ENCODE peak calls at places on chromosomes 13 and 19, in nine cellular contexts. One of them, this sample, is unnamed.

GRCh38 chr13:60372141-60372540 is 24.9 kb upstream of the TDRD3 start:
- DNase-seq in OCI-LY7: no peak
- DNase-seq in heart left ventricle: no peak
- DNase-seq in right cardiac atrium: no peak
- DNase-seq in tibial artery: no peak
- DNase-seq in tibial nerve: no peak
- DNase-seq in psoas muscle: no peak
- DNase-seq in uterus: no peak
- DNase-seq in mesendoderm: no peak
- DNase-seq in this sample: no peak

GRCh38 chr13:87656311-87656710 is 14.9 kb upstream of the SLITRK5 start:
- DNase-seq in OCI-LY7: no peak
- DNase-seq in heart left ventricle: no peak
- DNase-seq in right cardiac atrium: no peak
- DNase-seq in tibial artery: no peak
- DNase-seq in tibial nerve: no peak
- DNase-seq in psoas muscle: no peak
- DNase-seq in uterus: no peak
- DNase-seq in mesendoderm: no peak
- DNase-seq in this sample: no peak

GRCh38 chr19:50496189-50497029 is 14.6 kb downstream of the JOSD2 start:
- DNase-seq in OCI-LY7: no peak
- DNase-seq in heart left ventricle: peak; percentile 84
- DNase-seq in right cardiac atrium: peak; percentile 91
- DNase-seq in tibial artery: no peak
- DNase-seq in tibial nerve: no peak
- DNase-seq in psoas muscle: peak; percentile 73
- DNase-seq in uterus: no peak
- DNase-seq in mesendoderm: peak; percentile 77
- DNase-seq in this sample: peak; percentile 58

GRCh38 chr19:34998777-34999497 is 1.2 kb upstream of the GRAMD1A start:
- DNase-seq in OCI-LY7: no peak
- DNase-seq in heart left ventricle: no peak
- DNase-seq in right cardiac atrium: no peak
- DNase-seq in tibial artery: no peak
- DNase-seq in tibial nerve: no peak
- DNase-seq in psoas muscle: peak; percentile 39
- DNase-seq in uterus: no peak
- DNase-seq in mesendoderm: no peak
- DNase-seq in this sample: peak; percentile 59

GRCh38 chr13:34657716-34658115 is 284.4 kb upstream of the NBEA start:
- DNase-seq in OCI-LY7: no peak
- DNase-seq in heart left ventricle: no peak
- DNase-seq in right cardiac atrium: no peak
- DNase-seq in tibial artery: no peak
- DNase-seq in tibial nerve: no peak
- DNase-seq in psoas muscle: no peak
- DNase-seq in uterus: no peak
- DNase-seq in mesendoderm: no peak
- DNase-seq in this sample: no peak

GRCh38 chr19:54674021-54674617 is 11.3 kb downstream of the LILRB4 start:
- DNase-seq in OCI-LY7: peak; percentile 63
- DNase-seq in heart left ventricle: no peak
- DNase-seq in right cardiac atrium: no peak
- DNase-seq in tibial artery: no peak
- DNase-seq in tibial nerve: no peak
- DNase-seq in psoas muscle: no peak
- DNase-seq in uterus: no peak
- DNase-seq in mesendoderm: peak; percentile 31
- DNase-seq in this sample: no peak

GRCh38 chr13:48333976-48334375 is 30.4 kb downstream of the RB1 start:
- DNase-seq in OCI-LY7: no peak
- DNase-seq in heart left ventricle: no peak
- DNase-seq in right cardiac atrium: no peak
- DNase-seq in tibial artery: no peak
- DNase-seq in tibial nerve: no peak
- DNase-seq in psoas muscle: no peak
- DNase-seq in uterus: no peak
- DNase-seq in mesendoderm: no peak
- DNase-seq in this sample: no peak

GRCh38 chr19:49157445-49158224 is at the start of gene TRPM4:
- DNase-seq in OCI-LY7: no peak
- DNase-seq in heart left ventricle: peak; percentile 97
- DNase-seq in right cardiac atrium: peak; percentile 98
- DNase-seq in tibial artery: peak; percentile 91
- DNase-seq in tibial nerve: peak; percentile 85
- DNase-seq in psoas muscle: peak; percentile 96
- DNase-seq in uterus: peak; percentile 81
- DNase-seq in mesendoderm: peak; percentile 94
- DNase-seq in this sample: peak; percentile 98

GRCh38 chr19:54653181-54653809 is 9.5 kb upstream of the LILRB4 start:
- DNase-seq in OCI-LY7: peak; percentile 51
- DNase-seq in heart left ventricle: no peak
- DNase-seq in right cardiac atrium: no peak
- DNase-seq in tibial artery: no peak
- DNase-seq in tibial nerve: no peak
- DNase-seq in psoas muscle: no peak
- DNase-seq in uterus: no peak
- DNase-seq in mesendoderm: peak; percentile 1
- DNase-seq in this sample: no peak

GRCh38 chr13:30619731-30620130 is 2.0 kb downstream of the USPL1 start:
- DNase-seq in OCI-LY7: no peak
- DNase-seq in heart left ventricle: no peak
- DNase-seq in right cardiac atrium: no peak
- DNase-seq in tibial artery: no peak
- DNase-seq in tibial nerve: no peak
- DNase-seq in psoas muscle: no peak
- DNase-seq in uterus: no peak
- DNase-seq in mesendoderm: no peak
- DNase-seq in this sample: no peak
- H3K4me1 ChIP-seq in OCI-LY7: peaks cover 22% of the 10 kb centered on the region
- H3K4me1 ChIP-seq in heart left ventricle: peaks cover 23% of the 10 kb centered on the region
- H3K4me1 ChIP-seq in right cardiac atrium: peaks cover 2% of the 10 kb centered on the region
- H3K4me1 ChIP-seq in tibial artery: peaks cover 20% of the 10 kb centered on the region
- H3K4me1 ChIP-seq in tibial nerve: no peaks in the 10 kb centered on the region
- H3K4me1 ChIP-seq in psoas muscle: peaks cover 30% of the 10 kb centered on the region
- H3K4me1 ChIP-seq in uterus: no peaks in the 10 kb centered on the region
- H3K4me1 ChIP-seq in mesendoderm: peaks cover 4% of the 10 kb centered on the region
- H3K4me1 ChIP-seq in this sample: no peaks in the 10 kb centered on the region

GRCh38 chr13:29428310-29428991 is 167.0 kb downstream of the SLC7A1 start:
- DNase-seq in OCI-LY7: no peak
- DNase-seq in heart left ventricle: peak; percentile 74
- DNase-seq in right cardiac atrium: peak; percentile 82
- DNase-seq in tibial artery: no peak
- DNase-seq in tibial nerve: no peak
- DNase-seq in psoas muscle: peak; percentile 52
- DNase-seq in uterus: no peak
- DNase-seq in mesendoderm: peak; percentile 88
- DNase-seq in this sample: peak; percentile 78
- H3K4me3 ChIP-seq in OCI-LY7: peak overlapping the region; percentile 54
- H3K4me3 ChIP-seq in heart left ventricle: peak overlapping the region; percentile 55
- H3K4me3 ChIP-seq in right cardiac atrium: peak overlapping the region; percentile 58
- H3K4me3 ChIP-seq in tibial artery: peak overlapping the region; percentile 56
- H3K4me3 ChIP-seq in tibial nerve: peak overlapping the region; percentile 4
- H3K4me3 ChIP-seq in psoas muscle: peak overlapping the region; percentile 63
- H3K4me3 ChIP-seq in uterus: peak overlapping the region; percentile 38
- H3K4me3 ChIP-seq in mesendoderm: peak overlapping the region; percentile 25
- H3K4me3 ChIP-seq in this sample: peak overlapping the region; percentile 41

GRCh38 chr19:3373971-3374368 is 7.6 kb downstream of the NFIC start:
- DNase-seq in OCI-LY7: no peak
- DNase-seq in heart left ventricle: no peak
- DNase-seq in right cardiac atrium: peak; percentile 49
- DNase-seq in tibial artery: no peak
- DNase-seq in tibial nerve: no peak
- DNase-seq in psoas muscle: peak; percentile 47
- DNase-seq in uterus: no peak
- DNase-seq in mesendoderm: no peak
- DNase-seq in this sample: no peak
- H3K4me1 ChIP-seq in OCI-LY7: no peaks in the 10 kb centered on the region
- H3K4me1 ChIP-seq in heart left ventricle: peaks cover 62% of the 10 kb centered on the region
- H3K4me1 ChIP-seq in right cardiac atrium: peaks cover 9% of the 10 kb centered on the region
- H3K4me1 ChIP-seq in tibial artery: peaks cover 65% of the 10 kb centered on the region
- H3K4me1 ChIP-seq in tibial nerve: no peaks in the 10 kb centered on the region
- H3K4me1 ChIP-seq in psoas muscle: peaks cover 50% of the 10 kb centered on the region
- H3K4me1 ChIP-seq in uterus: peaks cover 16% of the 10 kb centered on the region
- H3K4me1 ChIP-seq in mesendoderm: no peaks in the 10 kb centered on the region
- H3K4me1 ChIP-seq in this sample: no peaks in the 10 kb centered on the region

DNA sequence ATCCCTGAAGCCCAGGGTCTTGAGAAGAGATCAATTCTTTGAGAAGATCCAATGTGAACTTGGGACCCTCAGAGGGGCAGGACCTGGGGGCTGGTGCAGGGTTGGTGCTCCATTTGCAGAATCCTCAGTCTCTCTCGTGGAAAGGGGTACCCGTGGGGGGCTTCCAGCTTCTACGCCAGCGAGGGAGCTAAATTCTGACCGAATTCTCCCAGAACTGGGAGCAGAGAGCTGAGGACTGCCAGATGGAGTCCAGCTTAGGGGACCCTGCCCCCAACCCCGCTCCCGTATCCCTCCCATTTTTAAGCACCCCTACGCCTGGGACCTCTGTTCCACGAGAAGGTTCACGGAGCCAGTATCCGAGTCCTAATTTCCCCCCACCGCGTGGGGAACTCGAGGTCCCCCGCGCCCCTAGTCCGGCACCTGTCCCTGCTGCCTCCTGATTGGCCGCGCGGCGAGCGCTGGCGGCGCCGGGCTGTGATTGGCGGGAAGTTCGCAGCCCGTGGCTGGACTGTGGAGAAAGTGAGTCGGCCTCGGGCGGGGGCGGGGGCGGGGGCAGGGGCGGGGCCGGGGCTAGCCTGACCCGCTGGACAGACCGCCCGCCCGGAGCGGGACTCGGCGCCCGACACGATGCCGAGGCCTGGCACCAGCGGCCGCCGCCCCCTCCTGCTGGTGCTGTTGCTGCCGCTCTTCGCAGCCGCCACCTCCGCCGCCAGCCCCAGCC is 4.4 kb upstream of the LTBP4 start:
- DNase-seq in OCI-LY7: no peak
- DNase-seq in heart left ventricle: peak; percentile 73
- DNase-seq in right cardiac atrium: peak; percentile 90
- DNase-seq in tibial artery: peak; percentile 66
- DNase-seq in tibial nerve: no peak
- DNase-seq in psoas muscle: peak; percentile 75
- DNase-seq in uterus: peak; percentile 69
- DNase-seq in mesendoderm: no peak
- DNase-seq in this sample: peak; percentile 76
- H3K4me3 ChIP-seq in OCI-LY7: no peak overlapping the region
- H3K4me3 ChIP-seq in heart left ventricle: peak overlapping the region; percentile 40
- H3K4me3 ChIP-seq in right cardiac atrium: peak overlapping the region; percentile 22
- H3K4me3 ChIP-seq in tibial artery: peak overlapping the region; percentile 23
- H3K4me3 ChIP-seq in tibial nerve: no peak overlapping the region
- H3K4me3 ChIP-seq in psoas muscle: peak overlapping the region; percentile 48
- H3K4me3 ChIP-seq in uterus: peak overlapping the region; percentile 40
- H3K4me3 ChIP-seq in mesendoderm: no peak overlapping the region
- H3K4me3 ChIP-seq in this sample: no peak overlapping the region

DNA sequence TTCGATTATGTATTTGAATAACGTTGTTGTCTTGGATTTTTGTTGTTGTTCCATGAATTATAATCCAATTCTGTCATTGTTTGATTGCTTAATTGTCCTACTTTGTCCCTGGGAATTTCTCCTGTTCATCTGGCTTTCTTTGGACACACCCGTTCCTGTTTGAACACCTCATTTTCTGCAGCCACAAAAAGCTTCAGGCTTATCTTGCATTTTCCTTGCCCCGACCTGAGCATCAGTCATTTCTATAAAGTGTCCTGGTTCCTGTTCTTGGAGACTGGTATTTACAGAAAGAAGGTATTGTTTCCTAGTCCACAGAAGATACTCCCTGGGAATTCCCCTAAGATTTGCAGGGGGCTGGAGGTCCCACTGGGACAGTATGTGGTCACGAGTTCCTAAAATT is 731.8 kb upstream of the ARGLU1 start:
- DNase-seq in OCI-LY7: no peak
- DNase-seq in heart left ventricle: no peak
- DNase-seq in right cardiac atrium: no peak
- DNase-seq in tibial artery: no peak
- DNase-seq in tibial nerve: no peak
- DNase-seq in psoas muscle: no peak
- DNase-seq in uterus: no peak
- DNase-seq in mesendoderm: no peak
- DNase-seq in this sample: no peak
- H3K4me1 ChIP-seq in OCI-LY7: no peaks in the 10 kb centered on the region
- H3K4me1 ChIP-seq in heart left ventricle: no peaks in the 10 kb centered on the region
- H3K4me1 ChIP-seq in right cardiac atrium: no peaks in the 10 kb centered on the region
- H3K4me1 ChIP-seq in tibial artery: no peaks in the 10 kb centered on the region
- H3K4me1 ChIP-seq in tibial nerve: no peaks in the 10 kb centered on the region
- H3K4me1 ChIP-seq in psoas muscle: no peaks in the 10 kb centered on the region
- H3K4me1 ChIP-seq in uterus: no peaks in the 10 kb centered on the region
- H3K4me1 ChIP-seq in mesendoderm: no peaks in the 10 kb centered on the region
- H3K4me1 ChIP-seq in this sample: no peaks in the 10 kb centered on the region